ENCODE peak calls at places on chromosomes 4 and X, in four cellular contexts. One of them, this sample, is unnamed. For H3K27me3, the result is how much of the 10 kb centered on the place peaks cover.

GRCh38 chrX:139642241-139642927 is 65.6 kb downstream of the MCF2 start:
- DNase-seq in uterus: no peak
- DNase-seq in SJSA1: no peak
- DNase-seq in brain microvascular endothelial cell: no peak
- DNase-seq in this sample: no peak

GRCh38 chr4:134762053-134762452 is 560.5 kb upstream of the PABPC4L start:
- DNase-seq in uterus: no peak
- DNase-seq in SJSA1: no peak
- DNase-seq in brain microvascular endothelial cell: no peak
- DNase-seq in this sample: no peak

GRCh38 chr4:139665690-139666529 is at the start of gene MGST2:
- DNase-seq in uterus: peak
- DNase-seq in SJSA1: peak
- DNase-seq in brain microvascular endothelial cell: peak
- DNase-seq in this sample: peak

GRCh38 chrX:53089224-53089842 is 4.6 kb upstream of the KANTR start:
- DNase-seq in uterus: peak
- DNase-seq in SJSA1: no peak
- DNase-seq in brain microvascular endothelial cell: peak
- DNase-seq in this sample: no peak

GRCh38 chrX:133921764-133922389 is 63.5 kb downstream of the GPC3 start:
- DNase-seq in uterus: no peak
- DNase-seq in SJSA1: no peak
- DNase-seq in brain microvascular endothelial cell: peak
- DNase-seq in this sample: no peak

GRCh38 chr4:6720202-6720699 is 4.3 kb downstream of the BLOC1S4 start:
- DNase-seq in uterus: peak
- DNase-seq in SJSA1: peak
- DNase-seq in brain microvascular endothelial cell: peak
- DNase-seq in this sample: no peak

GRCh38 chr4:39732728-39733127 is 34.8 kb downstream of the UBE2K start:
- DNase-seq in uterus: no peak
- DNase-seq in SJSA1: no peak
- DNase-seq in brain microvascular endothelial cell: peak
- DNase-seq in this sample: peak

GRCh38 chr4:159446266-159446976 is 343.5 kb downstream of the RAPGEF2 start:
- DNase-seq in uterus: no peak
- DNase-seq in SJSA1: peak
- DNase-seq in brain microvascular endothelial cell: peak
- DNase-seq in this sample: no peak

GRCh38 chr4:22514001-22514400 is 1.9 kb downstream of the ADGRA3 start:
- DNase-seq in uterus: no peak
- DNase-seq in SJSA1: no peak
- DNase-seq in brain microvascular endothelial cell: peak
- DNase-seq in this sample: peak

GRCh38 chrX:16649858-16650257 is at the start of gene S100G:
- DNase-seq in uterus: no peak
- DNase-seq in SJSA1: no peak
- DNase-seq in brain microvascular endothelial cell: no peak
- DNase-seq in this sample: no peak

GRCh38 chrX:16640823-16641222 is 9.1 kb upstream of the S100G start:
- DNase-seq in uterus: no peak
- DNase-seq in SJSA1: no peak
- DNase-seq in brain microvascular endothelial cell: no peak
- DNase-seq in this sample: no peak

GRCh38 chrX:16651422-16651821 is 1.5 kb downstream of the S100G start:
- DNase-seq in uterus: no peak
- DNase-seq in SJSA1: no peak
- DNase-seq in brain microvascular endothelial cell: no peak
- DNase-seq in this sample: no peak

GRCh38 chrX:16643160-16643559 is 6.8 kb upstream of the S100G start:
- DNase-seq in uterus: no peak
- DNase-seq in SJSA1: no peak
- DNase-seq in brain microvascular endothelial cell: peak
- DNase-seq in this sample: no peak

DNA sequence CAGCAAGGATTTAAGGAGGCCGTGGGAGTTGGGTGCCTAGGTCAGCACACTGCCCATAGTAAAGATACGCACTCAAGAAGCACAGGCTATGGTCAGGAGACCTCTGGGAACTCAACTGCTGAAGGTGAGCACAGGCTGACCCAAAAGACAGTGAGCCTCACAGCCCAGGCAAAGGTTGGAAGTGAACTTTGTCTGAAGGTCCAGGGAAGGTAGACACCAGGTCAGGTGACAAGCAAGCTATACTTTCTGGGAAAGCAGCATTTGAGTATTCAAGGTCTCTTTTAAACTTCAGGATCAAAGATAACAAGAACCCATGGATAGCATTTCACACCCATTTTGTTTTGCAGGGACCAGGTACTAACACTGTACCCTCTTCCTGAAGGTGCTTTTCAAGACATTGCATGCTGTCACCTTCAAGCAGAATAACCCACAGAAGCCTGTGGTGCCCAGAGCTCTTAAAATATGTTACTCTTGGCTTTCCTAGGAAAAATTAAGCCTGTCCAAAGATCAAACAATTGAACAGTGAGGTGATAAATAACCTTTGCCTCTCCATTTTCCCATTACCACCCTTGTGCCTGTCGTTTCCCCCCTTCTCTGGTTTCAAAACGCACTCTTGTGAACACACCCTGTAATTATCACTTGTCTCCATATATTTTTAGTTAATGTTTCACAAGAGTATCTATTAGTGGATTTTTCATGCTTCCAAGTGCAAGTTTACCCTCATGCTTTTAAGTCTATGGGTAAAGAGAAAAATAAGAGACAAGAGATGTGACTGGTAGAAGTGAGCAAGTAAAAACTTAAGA is 3.4 kb upstream of the S100G start:
- DNase-seq in uterus: no peak
- DNase-seq in SJSA1: no peak
- DNase-seq in brain microvascular endothelial cell: no peak
- DNase-seq in this sample: no peak
- H3K27me3 ChIP-seq in uterus: under half
- H3K27me3 ChIP-seq in SJSA1: under half
- H3K27me3 ChIP-seq in brain microvascular endothelial cell: under half
- H3K27me3 ChIP-seq in this sample: under half

DNA sequence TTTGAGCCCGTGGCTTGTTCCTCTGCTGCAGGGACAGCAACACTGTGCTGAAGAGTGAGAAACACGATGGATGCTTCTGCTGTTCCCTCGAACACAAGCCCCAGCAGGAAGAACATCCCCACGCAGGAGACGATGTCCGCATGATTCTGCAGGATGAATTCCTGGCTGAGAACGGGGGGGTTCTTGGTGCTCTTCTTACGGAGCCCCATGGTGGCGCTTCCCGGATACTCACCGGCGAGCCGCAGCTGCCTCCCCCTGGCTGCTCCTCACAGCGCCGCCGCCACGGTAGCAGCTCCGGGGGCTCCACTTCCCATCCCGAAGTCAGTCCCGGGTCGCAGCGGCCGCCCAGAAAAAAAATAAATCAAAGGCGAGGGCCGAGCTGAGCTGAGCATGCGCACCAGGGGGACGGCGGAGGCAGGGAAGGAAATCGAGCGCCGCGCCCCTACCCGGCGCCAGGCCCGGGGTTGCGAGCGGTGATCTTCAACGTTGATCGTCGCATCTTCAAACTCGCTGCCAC is at the start of gene TRAM1L1:
- DNase-seq in uterus: peak
- DNase-seq in SJSA1: peak
- DNase-seq in brain microvascular endothelial cell: peak
- DNase-seq in this sample: peak
- H3K27me3 ChIP-seq in uterus: under half
- H3K27me3 ChIP-seq in SJSA1: under half
- H3K27me3 ChIP-seq in brain microvascular endothelial cell: under half
- H3K27me3 ChIP-seq in this sample: under half

GRCh38 chr4:189850239-189850856 is 90.3 kb upstream of the FRG1 start:
- DNase-seq in uterus: no peak
- DNase-seq in SJSA1: no peak
- DNase-seq in brain microvascular endothelial cell: no peak
- DNase-seq in this sample: no peak

GRCh38 chr4:189840356-189840755 is 100.3 kb upstream of the FRG1 start:
- DNase-seq in uterus: no peak
- DNase-seq in SJSA1: no peak
- DNase-seq in brain microvascular endothelial cell: no peak
- DNase-seq in this sample: no peak

GRCh38 chr4:189843392-189844009 is 97.2 kb upstream of the FRG1 start:
- DNase-seq in uterus: no peak
- DNase-seq in SJSA1: no peak
- DNase-seq in brain microvascular endothelial cell: no peak
- DNase-seq in this sample: no peak

GRCh38 chr4:189845145-189845846 is 95.4 kb upstream of the FRG1 start:
- DNase-seq in uterus: no peak
- DNase-seq in SJSA1: no peak
- DNase-seq in brain microvascular endothelial cell: no peak
- DNase-seq in this sample: no peak
- H3K27me3 ChIP-seq in uterus: under half
- H3K27me3 ChIP-seq in SJSA1: under half
- H3K27me3 ChIP-seq in brain microvascular endothelial cell: under half
- H3K27me3 ChIP-seq in this sample: under half

DNA sequence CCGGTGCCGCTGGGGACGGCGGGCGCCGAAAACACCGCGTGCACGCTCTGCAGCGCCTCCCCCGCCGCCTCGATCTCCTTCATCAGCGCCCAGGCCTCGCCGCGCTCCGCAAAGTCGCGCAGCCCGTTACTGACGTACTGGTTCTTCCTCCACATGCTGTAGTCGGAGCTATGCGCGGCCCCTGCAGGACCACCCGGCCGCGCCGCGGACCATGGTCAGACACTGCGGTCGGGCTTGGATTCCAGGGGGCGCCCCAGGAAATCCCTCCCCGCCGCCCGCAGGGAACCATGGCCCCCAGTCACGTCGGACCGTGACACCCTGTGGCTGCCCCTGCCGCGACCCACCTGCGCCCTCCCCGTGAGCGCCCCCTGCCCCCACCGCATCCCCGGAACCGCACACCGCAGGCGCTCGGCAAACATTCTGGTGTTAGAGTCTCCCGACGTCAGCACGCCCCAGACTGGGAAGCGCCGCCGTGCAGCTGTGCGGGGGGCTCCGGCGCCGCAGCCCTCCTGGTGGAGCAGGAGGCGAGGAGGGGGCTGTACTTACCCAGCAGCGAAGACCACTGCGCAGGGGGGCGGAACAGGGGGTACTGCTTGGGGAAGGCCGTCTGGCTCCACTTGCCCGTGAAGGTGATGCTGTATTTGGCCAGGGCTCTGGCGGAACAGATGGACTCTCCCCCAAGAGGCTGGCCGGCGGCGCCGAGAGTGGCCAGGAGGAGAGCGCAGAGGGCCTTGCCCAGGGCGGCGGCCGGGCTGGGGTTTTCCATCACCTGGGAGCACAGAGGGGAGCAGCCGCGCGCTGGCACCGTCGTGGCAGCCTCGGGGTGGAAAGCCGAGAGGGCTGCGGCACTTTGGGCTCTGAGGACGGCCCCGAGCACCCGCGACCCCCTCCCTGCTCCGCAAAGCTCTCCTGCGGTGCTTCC is 816 bp downstream of the SPON2 start:
- DNase-seq in uterus: no peak
- DNase-seq in SJSA1: no peak
- DNase-seq in brain microvascular endothelial cell: no peak
- DNase-seq in this sample: no peak
- H3K27me3 ChIP-seq in uterus: under half
- H3K27me3 ChIP-seq in SJSA1: under half
- H3K27me3 ChIP-seq in brain microvascular endothelial cell: under half
- H3K27me3 ChIP-seq in this sample: half or more

GRCh38 chr4:56655209-56655626 is 25.9 kb downstream of the HOPX start:
- DNase-seq in uterus: peak
- DNase-seq in SJSA1: peak
- DNase-seq in brain microvascular endothelial cell: no peak
- DNase-seq in this sample: no peak
- H3K27me3 ChIP-seq in uterus: under half
- H3K27me3 ChIP-seq in SJSA1: under half
- H3K27me3 ChIP-seq in brain microvascular endothelial cell: under half
- H3K27me3 ChIP-seq in this sample: under half

GRCh38 chr4:634599-634985 is 9.2 kb downstream of the PDE6B start:
- DNase-seq in uterus: no peak
- DNase-seq in SJSA1: no peak
- DNase-seq in brain microvascular endothelial cell: no peak
- DNase-seq in this sample: no peak
- H3K27me3 ChIP-seq in uterus: under half
- H3K27me3 ChIP-seq in SJSA1: under half
- H3K27me3 ChIP-seq in brain microvascular endothelial cell: under half
- H3K27me3 ChIP-seq in this sample: under half

GRCh38 chrX:15631637-15632036 is 30.9 kb upstream of the ACE2 start:
- DNase-seq in uterus: no peak
- DNase-seq in SJSA1: no peak
- DNase-seq in brain microvascular endothelial cell: no peak
- DNase-seq in this sample: no peak
- H3K27me3 ChIP-seq in uterus: under half
- H3K27me3 ChIP-seq in SJSA1: under half
- H3K27me3 ChIP-seq in brain microvascular endothelial cell: under half
- H3K27me3 ChIP-seq in this sample: under half